ENCODE peak calls at places on chromosomes 6 and 20, in eight cellular contexts. One of them, this sample, is unnamed.

GRCh38 chr20:12372557-12372956 is 454.9 kb downstream of the BTBD3 start:
- DNase-seq in CD8-positive, alpha-beta T cell: no peak
- DNase-seq in A549: no peak
- DNase-seq in right atrium auricular region: no peak
- DNase-seq in left ventricle myocardium inferior: no peak
- DNase-seq in hepatocyte: no peak
- DNase-seq in glutamatergic neuron: no peak
- DNase-seq in mammary epithelial cell: no peak
- DNase-seq in this sample: no peak

GRCh38 chr20:57656821-57657536 is 36.8 kb upstream of the ZBP1 start:
- DNase-seq in CD8-positive, alpha-beta T cell: peak; percentile 44
- DNase-seq in A549: no peak
- DNase-seq in right atrium auricular region: peak; percentile 53
- DNase-seq in left ventricle myocardium inferior: peak; percentile 13
- DNase-seq in hepatocyte: no peak
- DNase-seq in glutamatergic neuron: peak; percentile 7
- DNase-seq in mammary epithelial cell: no peak
- DNase-seq in this sample: peak; percentile 2

GRCh38 chr6:133919362-133919761 is 30.4 kb downstream of the TCF21 start:
- DNase-seq in CD8-positive, alpha-beta T cell: no peak
- DNase-seq in A549: no peak
- DNase-seq in right atrium auricular region: no peak
- DNase-seq in left ventricle myocardium inferior: no peak
- DNase-seq in hepatocyte: no peak
- DNase-seq in glutamatergic neuron: no peak
- DNase-seq in mammary epithelial cell: no peak
- DNase-seq in this sample: no peak

GRCh38 chr6:149380523-149380922 is 19.5 kb upstream of the SUMO4 start:
- DNase-seq in CD8-positive, alpha-beta T cell: no peak
- DNase-seq in A549: no peak
- DNase-seq in right atrium auricular region: no peak
- DNase-seq in left ventricle myocardium inferior: no peak
- DNase-seq in hepatocyte: no peak
- DNase-seq in glutamatergic neuron: no peak
- DNase-seq in mammary epithelial cell: no peak
- DNase-seq in this sample: no peak

GRCh38 chr6:169167581-169168301 is 85.9 kb downstream of the THBS2 start:
- DNase-seq in CD8-positive, alpha-beta T cell: peak; percentile 29
- DNase-seq in A549: no peak
- DNase-seq in right atrium auricular region: peak; percentile 93
- DNase-seq in left ventricle myocardium inferior: peak; percentile 70
- DNase-seq in hepatocyte: no peak
- DNase-seq in glutamatergic neuron: no peak
- DNase-seq in mammary epithelial cell: peak; percentile 47
- DNase-seq in this sample: no peak

GRCh38 chr6:145502417-145502816 is 232.9 kb downstream of the EPM2A start:
- DNase-seq in CD8-positive, alpha-beta T cell: no peak
- DNase-seq in A549: peak; percentile 2
- DNase-seq in right atrium auricular region: no peak
- DNase-seq in left ventricle myocardium inferior: no peak
- DNase-seq in hepatocyte: peak; percentile 48
- DNase-seq in glutamatergic neuron: no peak
- DNase-seq in mammary epithelial cell: peak; percentile 42
- DNase-seq in this sample: no peak

GRCh38 chr6:37283268-37283667 is 25.3 kb upstream of the TMEM217 start:
- DNase-seq in CD8-positive, alpha-beta T cell: no peak
- DNase-seq in A549: no peak
- DNase-seq in right atrium auricular region: no peak
- DNase-seq in left ventricle myocardium inferior: no peak
- DNase-seq in hepatocyte: no peak
- DNase-seq in glutamatergic neuron: no peak
- DNase-seq in mammary epithelial cell: no peak
- DNase-seq in this sample: no peak

GRCh38 chr20:46512943-46513844 is at the start of gene ZNF334:
- DNase-seq in CD8-positive, alpha-beta T cell: no peak
- DNase-seq in A549: no peak
- DNase-seq in right atrium auricular region: no peak
- DNase-seq in left ventricle myocardium inferior: peak; percentile 66
- DNase-seq in hepatocyte: peak; percentile 90
- DNase-seq in glutamatergic neuron: peak; percentile 86
- DNase-seq in mammary epithelial cell: peak; percentile 9
- DNase-seq in this sample: no peak

GRCh38 chr6:46098678-46099077 is 31.1 kb upstream of the ENPP4 start:
- DNase-seq in CD8-positive, alpha-beta T cell: no peak
- DNase-seq in A549: no peak
- DNase-seq in right atrium auricular region: no peak
- DNase-seq in left ventricle myocardium inferior: peak; percentile 36
- DNase-seq in hepatocyte: peak; percentile 11
- DNase-seq in glutamatergic neuron: no peak
- DNase-seq in mammary epithelial cell: peak; percentile 72
- DNase-seq in this sample: peak; percentile 86

DNA sequence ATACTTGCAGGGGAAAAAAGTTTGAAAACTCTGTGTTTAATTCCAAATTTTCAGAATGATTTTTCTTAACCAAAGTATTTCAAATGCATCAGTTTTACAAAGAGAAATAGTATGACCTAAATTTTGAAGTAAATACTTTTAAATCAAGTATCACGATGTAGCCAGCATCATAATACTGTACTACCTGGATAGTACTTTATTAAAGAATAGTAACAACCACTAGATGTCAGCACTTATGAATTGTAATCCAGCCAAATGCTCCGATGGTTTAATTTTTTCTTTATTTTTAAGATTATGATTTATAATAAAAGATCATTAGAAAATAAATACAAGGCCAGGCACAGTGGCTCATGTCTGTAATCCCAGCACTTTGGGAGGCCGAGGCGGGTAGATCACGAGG is 37.2 kb upstream of the HACE1 start:
- DNase-seq in CD8-positive, alpha-beta T cell: no peak
- DNase-seq in A549: no peak
- DNase-seq in right atrium auricular region: no peak
- DNase-seq in left ventricle myocardium inferior: no peak
- DNase-seq in hepatocyte: no peak
- DNase-seq in glutamatergic neuron: no peak
- DNase-seq in mammary epithelial cell: no peak
- DNase-seq in this sample: no peak
- TF ChIP-seq CTCF in CD8-positive, alpha-beta T cell: no peak
- TF ChIP-seq CTCF in A549: peak; percentile 45
- TF ChIP-seq CTCF in right atrium auricular region: no peak
- TF ChIP-seq CTCF in left ventricle myocardium inferior: peak; percentile 30
- TF ChIP-seq CTCF in hepatocyte: peak; percentile 41
- TF ChIP-seq CTCF in glutamatergic neuron: no peak
- TF ChIP-seq CTCF in mammary epithelial cell: peak; percentile 48
- TF ChIP-seq CTCF in this sample: no peak

DNA sequence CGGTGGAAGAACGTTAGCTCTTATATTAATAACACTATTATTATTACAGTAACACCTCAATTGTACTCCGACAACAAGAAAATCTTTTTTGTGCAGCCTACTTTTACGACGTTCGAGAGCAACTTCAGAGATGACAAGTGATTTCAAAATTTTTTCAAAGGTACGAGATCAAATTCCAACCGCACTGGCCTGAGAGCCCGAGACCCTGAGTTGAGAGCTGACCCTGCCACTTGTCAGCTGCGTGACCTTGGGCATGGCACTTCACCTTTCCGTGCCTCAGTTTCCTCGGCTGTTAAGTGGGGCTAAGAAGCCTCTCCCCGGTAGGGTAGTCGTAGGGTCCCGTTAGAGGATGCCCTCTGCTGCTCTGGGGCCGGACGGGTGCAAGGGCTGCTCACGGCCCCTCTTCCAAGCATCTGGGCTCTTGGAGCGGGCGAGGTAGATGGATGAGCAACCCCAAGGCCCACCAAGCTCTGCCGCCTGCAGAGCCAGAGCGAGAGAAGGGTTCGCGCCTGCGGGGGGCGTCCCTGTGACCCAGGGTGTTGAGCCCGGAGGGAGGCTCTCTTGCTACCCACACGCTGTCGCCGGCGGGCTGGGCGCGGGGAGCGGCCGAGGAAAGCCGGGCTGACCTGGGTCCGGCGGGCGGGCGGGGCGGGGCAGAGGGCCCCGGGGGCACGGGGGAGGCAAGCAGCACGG is 510 bp downstream of the NDRG3 start:
- DNase-seq in CD8-positive, alpha-beta T cell: no peak
- DNase-seq in A549: peak; percentile 16
- DNase-seq in right atrium auricular region: no peak
- DNase-seq in left ventricle myocardium inferior: peak; percentile 37
- DNase-seq in hepatocyte: no peak
- DNase-seq in glutamatergic neuron: peak; percentile 50
- DNase-seq in mammary epithelial cell: peak; percentile 4
- DNase-seq in this sample: no peak
- TF ChIP-seq CTCF in CD8-positive, alpha-beta T cell: no peak
- TF ChIP-seq CTCF in A549: no peak
- TF ChIP-seq CTCF in right atrium auricular region: no peak
- TF ChIP-seq CTCF in left ventricle myocardium inferior: no peak
- TF ChIP-seq CTCF in hepatocyte: peak; percentile 7
- TF ChIP-seq CTCF in glutamatergic neuron: no peak
- TF ChIP-seq CTCF in mammary epithelial cell: no peak
- TF ChIP-seq CTCF in this sample: no peak

DNA sequence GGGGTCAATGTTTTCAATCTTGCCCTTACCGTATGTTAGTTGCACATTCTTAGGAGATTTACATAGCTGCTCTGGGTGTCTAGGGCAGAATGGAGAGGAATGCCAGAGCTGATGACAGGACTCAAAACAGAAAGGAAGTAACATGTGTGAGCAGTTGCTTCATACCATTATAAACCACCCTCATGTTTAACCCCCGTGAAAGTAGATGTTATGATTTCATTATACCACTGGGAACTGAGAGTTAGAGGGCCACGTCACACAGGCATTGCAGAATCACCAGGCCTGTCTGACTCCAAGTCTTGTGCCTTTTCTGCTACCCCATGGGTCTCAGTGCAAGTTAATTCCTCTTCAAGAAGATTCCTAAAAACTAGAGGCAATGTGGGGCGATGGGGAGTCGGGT is 23.5 kb upstream of the SIM1 start:
- DNase-seq in CD8-positive, alpha-beta T cell: no peak
- DNase-seq in A549: no peak
- DNase-seq in right atrium auricular region: no peak
- DNase-seq in left ventricle myocardium inferior: no peak
- DNase-seq in hepatocyte: no peak
- DNase-seq in glutamatergic neuron: no peak
- DNase-seq in mammary epithelial cell: no peak
- DNase-seq in this sample: no peak
- TF ChIP-seq CTCF in CD8-positive, alpha-beta T cell: no peak
- TF ChIP-seq CTCF in A549: no peak
- TF ChIP-seq CTCF in right atrium auricular region: no peak
- TF ChIP-seq CTCF in left ventricle myocardium inferior: no peak
- TF ChIP-seq CTCF in hepatocyte: no peak
- TF ChIP-seq CTCF in glutamatergic neuron: no peak
- TF ChIP-seq CTCF in mammary epithelial cell: no peak
- TF ChIP-seq CTCF in this sample: no peak

GRCh38 chr6:119349341-119350201 is at the start of gene MAN1A1:
- DNase-seq in CD8-positive, alpha-beta T cell: peak; percentile 94
- DNase-seq in A549: peak; percentile 6
- DNase-seq in right atrium auricular region: peak; percentile 89
- DNase-seq in left ventricle myocardium inferior: peak; percentile 92
- DNase-seq in hepatocyte: peak; percentile 95
- DNase-seq in glutamatergic neuron: peak; percentile 92
- DNase-seq in mammary epithelial cell: peak; percentile 60
- DNase-seq in this sample: peak; percentile 85
- TF ChIP-seq CTCF in CD8-positive, alpha-beta T cell: no peak
- TF ChIP-seq CTCF in A549: no peak
- TF ChIP-seq CTCF in right atrium auricular region: no peak
- TF ChIP-seq CTCF in left ventricle myocardium inferior: peak; percentile 24
- TF ChIP-seq CTCF in hepatocyte: peak; percentile 11
- TF ChIP-seq CTCF in glutamatergic neuron: no peak
- TF ChIP-seq CTCF in mammary epithelial cell: no peak
- TF ChIP-seq CTCF in this sample: no peak

This sample was measured in Calu3.